ENCODE peak calls at places on chromosome 9, in five cellular contexts. U is GM13976, S is tibial artery, K is endothelial cell, A is vagina. D is an unnamed sample.

GRCh38 chr9:130041648-130042405 is 1.2 kb downstream of the FNBP1 start:
- DNase-seq in U (no peak), S (peak; percentile 69), K (peak; percentile 44), A (no peak), D (no peak)

GRCh38 chr9:135835131-135835530 is 72.2 kb downstream of the CAMSAP1 start:
- DNase-seq in U (no peak), S (no peak), K (no peak), A (no peak), D (no peak)

GRCh38 chr9:112054916-112055315 is 120.2 kb downstream of the SUSD1 start:
- DNase-seq in U (no peak), S (no peak), K (no peak), A (no peak), D (no peak)

GRCh38 chr9:129206401-129206800 is 28.3 kb upstream of the IER5L start:
- DNase-seq in U (no peak), S (no peak), K (no peak), A (no peak), D (no peak)

GRCh38 chr9:106862946-106863740 is at the start of gene ZNF462:
- DNase-seq in U (peak; percentile 32), S (peak; percentile 64), K (peak; percentile 43), A (no peak), D (peak; percentile 12)

GRCh38 chr9:18238752-18239151 is 235.2 kb upstream of the ADAMTSL1 start:
- DNase-seq in U (no peak), S (no peak), K (no peak), A (no peak), D (no peak)

GRCh38 chr9:124342402-124342945 is 72.8 kb downstream of the PSMB7 start:
- DNase-seq in U (no peak), S (no peak), K (no peak), A (no peak), D (peak; percentile 27)

GRCh38 chr9:128215491-128216404 is 12.6 kb downstream of the DNM1 start:
- DNase-seq in U (peak; percentile 68), S (peak; percentile 74), K (no peak), A (peak; percentile 96), D (no peak)

GRCh38 chr9:69801994-69802393 is 18.6 kb upstream of the CFAP95 start:
- DNase-seq in U (no peak), S (no peak), K (no peak), A (no peak), D (no peak)

GRCh38 chr9:134163374-134164196 is 779 bp downstream of the RNU6ATAC start:
- DNase-seq in U (peak; percentile 67), S (peak; percentile 86), K (peak; percentile 60), A (no peak), D (peak; percentile 69)

DNA sequence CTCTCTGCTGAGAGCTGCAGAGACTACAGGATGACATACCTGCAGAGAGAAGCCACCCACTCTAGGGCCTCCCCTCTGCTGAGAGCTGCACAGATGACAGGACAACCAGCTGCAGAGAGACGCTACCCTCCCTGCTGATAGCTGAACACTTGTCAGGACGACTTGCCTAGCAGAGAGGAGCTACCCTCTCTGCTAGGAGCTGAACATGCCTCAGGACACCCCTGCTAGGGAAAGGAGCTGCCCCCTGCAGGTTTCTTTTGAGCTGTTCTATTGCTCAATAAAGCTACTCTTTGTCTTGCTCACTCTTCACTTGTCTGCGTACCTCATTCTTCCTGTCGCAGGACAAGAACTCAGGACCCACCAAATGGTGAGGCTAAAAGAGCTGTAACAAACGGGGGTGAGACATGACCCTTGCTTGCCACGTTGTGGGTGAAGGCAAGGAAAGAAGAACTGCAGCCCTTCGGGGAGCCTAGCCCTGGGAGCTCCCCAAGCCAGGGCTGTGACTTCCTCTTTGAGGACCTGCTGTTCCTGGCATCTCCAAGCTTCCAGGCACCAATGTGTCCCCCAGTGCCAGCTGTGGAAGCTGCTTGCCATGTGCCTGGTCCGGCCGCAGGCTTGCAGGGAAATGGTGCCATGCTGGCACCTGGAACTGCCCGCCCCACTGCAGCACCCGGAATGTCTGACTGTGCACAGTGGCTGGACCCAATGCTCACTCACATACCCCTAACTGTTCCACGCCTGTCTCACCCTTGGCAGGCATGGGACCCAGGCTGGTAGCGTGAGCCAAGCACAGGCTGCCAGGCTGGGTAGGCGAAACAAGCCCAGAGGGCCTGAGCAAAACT is 5.1 kb upstream of the TESK1 start:
- DNase-seq in U (no peak), S (no peak), K (no peak), A (no peak), D (no peak)
- TF ChIP-seq CTCF in U (no peak), S (no peak), K (no peak), A (no peak), D (no peak)

GRCh38 chr9:876425-876824 is 34.9 kb downstream of the DMRT1 start:
- DNase-seq in U (no peak), S (no peak), K (no peak), A (no peak), D (no peak)
- TF ChIP-seq CTCF in U (no peak), S (no peak), K (no peak), A (no peak), D (no peak)

DNA sequence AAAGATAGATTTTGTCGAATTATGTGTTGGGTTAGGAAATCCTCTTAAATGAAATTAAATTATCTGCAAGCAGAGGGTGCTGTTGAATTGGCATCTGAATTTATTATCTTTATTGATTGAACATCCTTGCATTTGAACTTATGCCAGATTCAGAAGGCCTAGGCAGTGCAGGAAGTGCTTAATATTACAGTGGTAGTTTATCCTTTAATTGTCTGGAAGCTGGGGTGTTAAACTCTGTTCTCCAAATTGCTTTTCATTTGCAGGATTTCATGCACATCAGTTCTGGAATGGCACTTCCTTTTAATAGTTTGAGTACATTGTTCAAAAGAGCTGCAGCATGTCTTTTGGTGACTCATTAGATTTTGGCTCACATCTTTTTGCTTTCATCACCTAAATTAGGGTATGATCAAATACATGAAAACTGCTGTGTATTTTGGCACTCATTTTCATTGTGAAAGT is 186.3 kb downstream of the KDM4C start:
- DNase-seq in U (no peak), S (no peak), K (no peak), A (no peak), D (no peak)
- TF ChIP-seq CTCF in U (no peak), S (no peak), K (no peak), A (no peak), D (peak; percentile 1)

GRCh38 chr9:72809586-72809985 is 143.3 kb downstream of the ALDH1A1 start:
- DNase-seq in U (no peak), S (no peak), K (no peak), A (no peak), D (no peak)

GRCh38 chr9:72808446-72808768 is 144.4 kb downstream of the ALDH1A1 start:
- DNase-seq in U (no peak), S (no peak), K (no peak), A (no peak), D (no peak)

GRCh38 chr9:72812622-72813111 is 140.2 kb downstream of the ALDH1A1 start:
- DNase-seq in U (no peak), S (no peak), K (no peak), A (no peak), D (no peak)

GRCh38 chr9:72813544-72813943 is 139.3 kb downstream of the ALDH1A1 start:
- DNase-seq in U (no peak), S (no peak), K (no peak), A (no peak), D (no peak)

GRCh38 chr9:72807765-72808445 is 144.9 kb downstream of the ALDH1A1 start:
- DNase-seq in U (no peak), S (no peak), K (no peak), A (no peak), D (no peak)
- TF ChIP-seq CTCF in U (no peak), S (no peak), K (no peak), A (no peak), D (peak; percentile 19)

GRCh38 chr9:93900971-93901861 is 53.9 kb downstream of the BARX1 start:
- DNase-seq in U (no peak), S (peak; percentile 48), K (no peak), A (no peak), D (no peak)
- TF ChIP-seq CTCF in U (no peak), S (no peak), K (no peak), A (no peak), D (no peak)